ENCODE peak calls at places on chromosomes 4 and X, in ten cellular contexts. M is Calu3, K is mucosa of descending colon, J is OCI-LY7, N is B cell, X is neural crest cell, S is nephron progenitor cell, A is psoas muscle, W is body of pancreas, F is DND-41. I is an unnamed sample.

GRCh38 chrX:41145920-41146608 is 60.8 kb downstream of the USP9X start:
- DNase-seq in A (no peak), N (no peak), S (no peak), W (no peak), J (no peak), F (no peak), M (no peak), K (no peak), X (no peak), I (no peak)

GRCh38 chr4:7001271-7001670 is 41.9 kb upstream of the TADA2B start:
- DNase-seq in X (no peak), K (no peak), W (no peak), A (no peak), S (no peak), N (no peak), J (no peak), F (no peak), M (no peak), I (no peak)

GRCh38 chr4:84378983-84379382 is 120.1 kb downstream of the NKX6-1 start:
- DNase-seq in F (no peak), A (no peak), M (no peak), J (no peak), W (no peak), N (no peak), S (no peak), K (no peak), X (no peak), I (no peak)

GRCh38 chr4:150978738-150979575 is 36.1 kb downstream of the LRBA start:
- DNase-seq in K (no peak), W (no peak), X (no peak), J (no peak), N (no peak), S (no peak), M (no peak), F (no peak), A (no peak), I (no peak)

GRCh38 chrX:152895724-152896420 is 2.0 kb upstream of the ZNF185 start:
- DNase-seq in W (no peak), A (no peak), F (no peak), J (no peak), N (no peak), K (peak; percentile 77), S (no peak), M (peak; percentile 84), X (no peak), I (no peak)

GRCh38 chr4:8010618-8011017 is 71.0 kb upstream of the AFAP1 start:
- DNase-seq in A (peak; percentile 65), K (peak; percentile 61), F (no peak), N (no peak), W (peak; percentile 73), S (peak; percentile 80), X (peak; percentile 73), J (no peak), M (no peak), I (no peak)

GRCh38 chrX:12798601-12799000 is 7.4 kb downstream of the PRPS2 start:
- DNase-seq in J (no peak), W (no peak), A (no peak), F (no peak), S (no peak), K (no peak), X (no peak), N (no peak), M (no peak), I (no peak)

GRCh38 chr4:137693641-137694040 is 161.3 kb upstream of the PCDH18 start:
- DNase-seq in M (no peak), X (no peak), F (no peak), K (no peak), W (no peak), A (no peak), S (no peak), N (no peak), J (no peak), I (no peak)

GRCh38 chr4:107376293-107376692 is 340.2 kb upstream of the DKK2 start:
- DNase-seq in M (no peak), F (no peak), A (no peak), S (no peak), W (no peak), K (no peak), X (no peak), N (no peak), J (no peak), I (no peak)

GRCh38 chr4:107380190-107380589 is 339.8 kb downstream of the PAPSS1 start:
- DNase-seq in N (no peak), W (no peak), X (no peak), K (no peak), J (no peak), F (no peak), A (no peak), M (no peak), S (no peak), I (no peak)

GRCh38 chr4:107380836-107381438 is 339.1 kb downstream of the PAPSS1 start:
- DNase-seq in J (no peak), W (no peak), S (no peak), X (no peak), A (no peak), K (no peak), N (no peak), F (no peak), M (no peak), I (no peak)

DNA sequence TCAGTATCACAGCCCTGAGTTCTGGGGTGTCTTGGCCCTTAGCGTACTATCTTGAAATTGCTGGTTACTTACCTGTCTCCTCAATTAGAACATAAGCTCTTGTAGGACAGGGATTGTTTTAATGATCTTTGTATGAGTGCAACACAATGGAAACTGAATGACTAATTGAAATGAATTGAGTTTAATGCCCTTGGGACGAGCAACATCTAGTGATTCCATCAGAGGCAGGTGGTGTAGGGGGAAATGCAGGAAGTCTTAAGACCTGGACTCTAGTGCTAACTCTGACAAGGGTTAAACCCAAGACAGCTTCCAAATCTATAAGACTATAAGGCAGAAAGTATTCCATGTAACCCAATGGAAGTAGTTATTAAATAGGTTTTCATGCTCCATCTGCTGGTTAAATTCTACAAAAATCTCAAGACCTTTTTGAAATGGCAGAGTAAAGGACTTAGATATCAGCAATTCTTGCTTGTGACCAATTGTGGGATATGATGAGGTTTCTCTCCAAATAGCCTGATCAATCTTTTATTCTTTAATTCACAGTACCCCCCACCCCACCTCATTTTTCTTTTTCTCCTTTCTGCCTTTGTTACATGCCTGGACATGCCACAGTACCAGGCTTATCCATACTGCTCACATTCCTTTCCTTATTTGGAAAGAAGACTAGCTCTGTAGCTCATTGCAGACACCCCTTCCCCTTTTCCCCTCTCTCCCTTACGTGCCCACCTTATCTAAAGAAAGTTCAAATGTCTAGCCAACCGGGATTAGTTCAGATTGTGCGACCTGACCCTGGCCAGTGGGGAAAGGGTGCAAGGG is 340.8 kb downstream of the PAPSS1 start:
- DNase-seq in W (no peak), M (no peak), X (no peak), A (no peak), S (no peak), N (no peak), K (no peak), F (no peak), J (no peak), I (no peak)
- TF ChIP-seq CTCF in W (no peak), M (no peak), X (no peak), A (no peak), S (no peak), N (no peak), K (no peak), F (no peak), J (no peak), I (no peak)

GRCh38 chrX:31318866-31319265 is 247.0 kb upstream of the FTHL17 start:
- DNase-seq in M (no peak), F (no peak), X (no peak), J (no peak), K (no peak), W (no peak), S (no peak), A (no peak), N (no peak), I (no peak)

GRCh38 chrX:31320740-31321139 is 248.9 kb upstream of the FTHL17 start:
- DNase-seq in J (no peak), N (no peak), S (no peak), M (no peak), K (no peak), W (no peak), F (no peak), A (no peak), X (no peak), I (no peak)

GRCh38 chrX:31329298-31329697 is 257.5 kb upstream of the FTHL17 start:
- DNase-seq in X (no peak), A (no peak), W (no peak), K (no peak), N (no peak), J (no peak), M (no peak), S (no peak), F (no peak), I (no peak)

GRCh38 chrX:31319586-31319985 is 247.7 kb upstream of the FTHL17 start:
- DNase-seq in K (no peak), J (no peak), N (no peak), W (no peak), A (no peak), M (no peak), S (no peak), X (no peak), F (no peak), I (no peak)

DNA sequence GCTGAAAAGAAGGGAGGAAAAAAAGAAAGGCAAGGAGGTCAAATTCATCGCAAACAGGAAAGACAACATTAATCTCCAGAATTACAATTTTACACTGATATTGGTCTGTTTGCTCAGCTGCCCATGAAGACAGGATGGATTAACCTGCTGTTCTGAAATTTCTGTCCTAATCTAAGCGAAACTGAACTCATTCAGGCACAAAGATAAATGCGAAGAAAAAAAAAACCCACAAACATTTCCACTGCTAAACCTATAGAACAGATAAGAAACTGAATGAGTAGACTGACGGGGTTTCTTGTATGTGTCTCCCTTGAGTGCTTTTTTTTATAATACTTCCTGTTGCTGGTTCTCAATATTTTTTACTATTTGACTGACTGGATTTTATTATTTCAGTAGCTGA is 251.8 kb upstream of the FTHL17 start:
- DNase-seq in M (no peak), A (no peak), K (no peak), X (no peak), W (no peak), N (no peak), S (no peak), J (no peak), F (no peak), I (peak; percentile 14)
- TF ChIP-seq CTCF in M (no peak), A (no peak), K (no peak), X (no peak), W (no peak), N (no peak), S (no peak), J (no peak), F (no peak), I (no peak)

DNA sequence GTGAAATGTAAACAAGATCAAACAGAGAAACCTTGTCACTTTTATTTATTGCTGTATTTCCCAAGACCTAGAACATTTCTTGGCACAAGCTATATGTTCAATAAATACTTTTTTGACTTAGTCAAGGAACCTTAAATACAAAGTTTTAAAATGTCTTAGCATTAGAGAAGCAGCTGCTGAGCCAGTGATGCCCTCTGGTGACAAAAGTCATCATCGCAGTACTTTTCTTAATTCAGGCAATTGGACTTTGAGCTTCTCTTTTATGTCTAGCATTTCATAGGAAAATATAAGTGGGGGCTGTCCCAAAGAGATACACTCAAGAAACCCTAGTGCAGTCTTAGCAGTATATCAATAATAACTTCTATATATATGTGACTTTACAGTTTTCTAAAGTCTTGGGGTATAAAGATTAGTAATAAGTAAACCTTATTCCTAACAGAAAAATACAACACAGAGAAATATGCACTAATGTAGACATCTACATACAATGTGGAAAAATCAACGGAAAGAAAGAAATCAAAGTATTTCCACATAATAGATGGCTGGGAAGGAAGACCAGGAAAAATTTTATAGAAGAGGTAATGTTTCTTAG is 118.4 kb downstream of the DTHD1 start:
- DNase-seq in W (peak; percentile 26), J (peak; percentile 15), A (no peak), F (peak; percentile 56), X (peak; percentile 26), S (peak; percentile 9), N (no peak), K (no peak), M (peak; percentile 13), I (peak; percentile 19)
- TF ChIP-seq CTCF in W (peak; percentile 71), J (peak; percentile 91), A (peak; percentile 19), F (peak; percentile 85), X (peak; percentile 75), S (peak; percentile 54), N (peak; percentile 84), K (peak; percentile 34), M (no peak), I (peak; percentile 82)

GRCh38 chrX:114017086-114017485 is 566.8 kb upstream of the HTR2C start:
- DNase-seq in M (no peak), K (no peak), S (no peak), W (no peak), A (no peak), J (no peak), N (no peak), F (no peak), X (no peak), I (no peak)
- TF ChIP-seq CTCF in M (no peak), K (no peak), S (no peak), W (no peak), A (no peak), J (no peak), N (no peak), F (no peak), X (no peak), I (no peak)

I was measured in GM10248.